ENCODE peak calls at places on chromosomes 12 and 14, in six cellular contexts. H, A, Z, T, G and V are unnamed samples.

GRCh38 chr12:110355080-110355479 is 48.4 kb downstream of the ANAPC7 start:
- DNase-seq in H (no peak), A (no peak), Z (peak; percentile 55), T (no peak), G (no peak), V (peak; percentile 45)

GRCh38 chr12:25924535-25925001 is 33.9 kb upstream of the RASSF8 start:
- DNase-seq in H (no peak), A (no peak), Z (no peak), T (no peak), G (no peak), V (peak; percentile 96)

GRCh38 chr12:10293570-10294227 is 14.0 kb upstream of the KLRD1 start:
- DNase-seq in H (no peak), A (no peak), Z (no peak), T (no peak), G (no peak), V (no peak)

GRCh38 chr12:9065607-9065856 is 50.2 kb downstream of the A2M start:
- DNase-seq in H (no peak), A (no peak), Z (no peak), T (no peak), G (no peak), V (no peak)

GRCh38 chr14:104341532-104342434 is 203.4 kb downstream of the KIF26A start:
- DNase-seq in H (no peak), A (no peak), Z (no peak), T (no peak), G (peak; percentile 80), V (peak; percentile 66)

GRCh38 chr14:105060751-105061427 is 4.3 kb downstream of the GPR132 start:
- DNase-seq in H (no peak), A (no peak), Z (peak; percentile 65), T (no peak), G (no peak), V (peak; percentile 16)

GRCh38 chr14:99619873-99620834 is 16.1 kb upstream of the CCDC85C start:
- DNase-seq in H (no peak), A (no peak), Z (no peak), T (no peak), G (peak; percentile 53), V (peak; percentile 92)

GRCh38 chr12:32467959-32468863 is 68.9 kb downstream of the FGD4 start:
- DNase-seq in H (no peak), A (no peak), Z (no peak), T (no peak), G (no peak), V (peak; percentile 74)

GRCh38 chr14:53529519-53529918 is 376.4 kb upstream of the DDHD1 start:
- DNase-seq in H (no peak), A (no peak), Z (no peak), T (no peak), G (no peak), V (no peak)

GRCh38 chr14:93231129-93231979 is 24.3 kb downstream of the UBR7 start:
- DNase-seq in H (no peak), A (no peak), Z (no peak), T (no peak), G (no peak), V (peak; percentile 64)

GRCh38 chr14:51041117-51041531 is 53.8 kb downstream of the TRIM9 start:
- DNase-seq in H (no peak), A (no peak), Z (no peak), T (no peak), G (no peak), V (no peak)